ENCODE peak calls at places on chromosomes 4 and X, in nine cellular contexts. One of them, this sample, is unnamed.

GRCh38 chr4:6912412-6912811 is 2.8 kb downstream of the TBC1D14 start:
- DNase-seq in AG04449: no peak
- DNase-seq in AG09319: no peak
- DNase-seq in T1000: no peak
- DNase-seq in thoracic aorta: no peak
- DNase-seq in M059J: no peak
- DNase-seq in GM18507: no peak
- DNase-seq in HTR-8/SVneo: no peak
- DNase-seq in stimulated activated CD8-positive, alpha-beta memory T cell treated with anti-CD3 and anti-CD28 coated beads, Interleukin-4, amount 100 ng/mL, for 24 hours: no peak
- DNase-seq in this sample: no peak

GRCh38 chr4:67712650-67713530 is 11.9 kb upstream of the UBA6 start:
- DNase-seq in AG04449: no peak
- DNase-seq in AG09319: no peak
- DNase-seq in T1000: no peak
- DNase-seq in thoracic aorta: no peak
- DNase-seq in M059J: peak
- DNase-seq in GM18507: no peak
- DNase-seq in HTR-8/SVneo: no peak
- DNase-seq in stimulated activated CD8-positive, alpha-beta memory T cell treated with anti-CD3 and anti-CD28 coated beads, Interleukin-4, amount 100 ng/mL, for 24 hours: no peak
- DNase-seq in this sample: no peak

GRCh38 chr4:39166177-39166576 is 16.2 kb upstream of the WDR19 start:
- DNase-seq in AG04449: no peak
- DNase-seq in AG09319: no peak
- DNase-seq in T1000: no peak
- DNase-seq in thoracic aorta: no peak
- DNase-seq in M059J: no peak
- DNase-seq in GM18507: no peak
- DNase-seq in HTR-8/SVneo: no peak
- DNase-seq in stimulated activated CD8-positive, alpha-beta memory T cell treated with anti-CD3 and anti-CD28 coated beads, Interleukin-4, amount 100 ng/mL, for 24 hours: no peak
- DNase-seq in this sample: no peak

GRCh38 chr4:122784261-122784660 is 42.4 kb upstream of the FGF2 start:
- DNase-seq in AG04449: no peak
- DNase-seq in AG09319: no peak
- DNase-seq in T1000: no peak
- DNase-seq in thoracic aorta: no peak
- DNase-seq in M059J: no peak
- DNase-seq in GM18507: no peak
- DNase-seq in HTR-8/SVneo: no peak
- DNase-seq in stimulated activated CD8-positive, alpha-beta memory T cell treated with anti-CD3 and anti-CD28 coated beads, Interleukin-4, amount 100 ng/mL, for 24 hours: no peak
- DNase-seq in this sample: no peak

GRCh38 chr4:66647915-66648314 is 897.4 kb downstream of the CENPC start:
- DNase-seq in AG04449: no peak
- DNase-seq in AG09319: no peak
- DNase-seq in T1000: no peak
- DNase-seq in thoracic aorta: no peak
- DNase-seq in M059J: no peak
- DNase-seq in GM18507: no peak
- DNase-seq in HTR-8/SVneo: no peak
- DNase-seq in stimulated activated CD8-positive, alpha-beta memory T cell treated with anti-CD3 and anti-CD28 coated beads, Interleukin-4, amount 100 ng/mL, for 24 hours: no peak
- DNase-seq in this sample: no peak

GRCh38 chr4:6263541-6264540 is 5.8 kb upstream of the WFS1 start:
- DNase-seq in AG04449: no peak
- DNase-seq in AG09319: no peak
- DNase-seq in T1000: no peak
- DNase-seq in thoracic aorta: no peak
- DNase-seq in M059J: peak
- DNase-seq in GM18507: no peak
- DNase-seq in HTR-8/SVneo: peak
- DNase-seq in stimulated activated CD8-positive, alpha-beta memory T cell treated with anti-CD3 and anti-CD28 coated beads, Interleukin-4, amount 100 ng/mL, for 24 hours: no peak
- DNase-seq in this sample: no peak

GRCh38 chr4:626201-627091 is 1.1 kb downstream of the PDE6B start:
- DNase-seq in AG04449: no peak
- DNase-seq in AG09319: no peak
- DNase-seq in T1000: no peak
- DNase-seq in thoracic aorta: no peak
- DNase-seq in M059J: no peak
- DNase-seq in GM18507: no peak
- DNase-seq in HTR-8/SVneo: no peak
- DNase-seq in stimulated activated CD8-positive, alpha-beta memory T cell treated with anti-CD3 and anti-CD28 coated beads, Interleukin-4, amount 100 ng/mL, for 24 hours: no peak
- DNase-seq in this sample: no peak

GRCh38 chr4:54233697-54234496 is 4.8 kb downstream of the PDGFRA start:
- DNase-seq in AG04449: no peak
- DNase-seq in AG09319: no peak
- DNase-seq in T1000: peak
- DNase-seq in thoracic aorta: no peak
- DNase-seq in M059J: peak
- DNase-seq in GM18507: no peak
- DNase-seq in HTR-8/SVneo: peak
- DNase-seq in stimulated activated CD8-positive, alpha-beta memory T cell treated with anti-CD3 and anti-CD28 coated beads, Interleukin-4, amount 100 ng/mL, for 24 hours: peak
- DNase-seq in this sample: no peak

GRCh38 chr4:176198316-176198903 is 3.0 kb upstream of the SPATA4 start:
- DNase-seq in AG04449: no peak
- DNase-seq in AG09319: no peak
- DNase-seq in T1000: no peak
- DNase-seq in thoracic aorta: no peak
- DNase-seq in M059J: no peak
- DNase-seq in GM18507: no peak
- DNase-seq in HTR-8/SVneo: no peak
- DNase-seq in stimulated activated CD8-positive, alpha-beta memory T cell treated with anti-CD3 and anti-CD28 coated beads, Interleukin-4, amount 100 ng/mL, for 24 hours: no peak
- DNase-seq in this sample: no peak

GRCh38 chr4:186701273-186701672 is 22.4 kb downstream of the FAT1 start:
- DNase-seq in AG04449: no peak
- DNase-seq in AG09319: no peak
- DNase-seq in T1000: no peak
- DNase-seq in thoracic aorta: no peak
- DNase-seq in M059J: peak
- DNase-seq in GM18507: no peak
- DNase-seq in HTR-8/SVneo: peak
- DNase-seq in stimulated activated CD8-positive, alpha-beta memory T cell treated with anti-CD3 and anti-CD28 coated beads, Interleukin-4, amount 100 ng/mL, for 24 hours: no peak
- DNase-seq in this sample: no peak

GRCh38 chrX:102067966-102068723 is 57.3 kb upstream of the TCEAL2 start:
- DNase-seq in AG04449: no peak
- DNase-seq in AG09319: no peak
- DNase-seq in T1000: no peak
- DNase-seq in thoracic aorta: no peak
- DNase-seq in M059J: peak
- DNase-seq in GM18507: no peak
- DNase-seq in HTR-8/SVneo: no peak
- DNase-seq in stimulated activated CD8-positive, alpha-beta memory T cell treated with anti-CD3 and anti-CD28 coated beads, Interleukin-4, amount 100 ng/mL, for 24 hours: peak
- DNase-seq in this sample: no peak

GRCh38 chr4:6963139-6963611 is 53.5 kb downstream of the TBC1D14 start:
- DNase-seq in AG04449: no peak
- DNase-seq in AG09319: no peak
- DNase-seq in T1000: no peak
- DNase-seq in thoracic aorta: no peak
- DNase-seq in M059J: peak
- DNase-seq in GM18507: no peak
- DNase-seq in HTR-8/SVneo: no peak
- DNase-seq in stimulated activated CD8-positive, alpha-beta memory T cell treated with anti-CD3 and anti-CD28 coated beads, Interleukin-4, amount 100 ng/mL, for 24 hours: no peak
- DNase-seq in this sample: no peak

GRCh38 chr4:108224628-108225053 is 55.9 kb upstream of the LEF1 start:
- DNase-seq in AG04449: no peak
- DNase-seq in AG09319: no peak
- DNase-seq in T1000: no peak
- DNase-seq in thoracic aorta: no peak
- DNase-seq in M059J: peak
- DNase-seq in GM18507: no peak
- DNase-seq in HTR-8/SVneo: no peak
- DNase-seq in stimulated activated CD8-positive, alpha-beta memory T cell treated with anti-CD3 and anti-CD28 coated beads, Interleukin-4, amount 100 ng/mL, for 24 hours: no peak
- DNase-seq in this sample: no peak

GRCh38 chr4:71860643-71861042 is 76.8 kb upstream of the GC start:
- DNase-seq in AG04449: no peak
- DNase-seq in AG09319: no peak
- DNase-seq in T1000: no peak
- DNase-seq in thoracic aorta: no peak
- DNase-seq in M059J: no peak
- DNase-seq in GM18507: no peak
- DNase-seq in HTR-8/SVneo: no peak
- DNase-seq in stimulated activated CD8-positive, alpha-beta memory T cell treated with anti-CD3 and anti-CD28 coated beads, Interleukin-4, amount 100 ng/mL, for 24 hours: no peak
- DNase-seq in this sample: no peak

GRCh38 chr4:47650584-47651130 is 165.6 kb downstream of the ATP10D start:
- DNase-seq in AG04449: no peak
- DNase-seq in AG09319: no peak
- DNase-seq in T1000: no peak
- DNase-seq in thoracic aorta: no peak
- DNase-seq in M059J: no peak
- DNase-seq in GM18507: no peak
- DNase-seq in HTR-8/SVneo: no peak
- DNase-seq in stimulated activated CD8-positive, alpha-beta memory T cell treated with anti-CD3 and anti-CD28 coated beads, Interleukin-4, amount 100 ng/mL, for 24 hours: no peak
- DNase-seq in this sample: no peak

GRCh38 chr4:125338814-125339213 is 24.1 kb downstream of the FAT4 start:
- DNase-seq in AG04449: no peak
- DNase-seq in AG09319: no peak
- DNase-seq in T1000: no peak
- DNase-seq in thoracic aorta: no peak
- DNase-seq in M059J: no peak
- DNase-seq in GM18507: no peak
- DNase-seq in HTR-8/SVneo: no peak
- DNase-seq in stimulated activated CD8-positive, alpha-beta memory T cell treated with anti-CD3 and anti-CD28 coated beads, Interleukin-4, amount 100 ng/mL, for 24 hours: no peak
- DNase-seq in this sample: no peak

GRCh38 chr4:14446904-14447303 is 555.4 kb upstream of the CPEB2 start:
- DNase-seq in AG04449: no peak
- DNase-seq in AG09319: no peak
- DNase-seq in T1000: no peak
- DNase-seq in thoracic aorta: no peak
- DNase-seq in M059J: no peak
- DNase-seq in GM18507: no peak
- DNase-seq in HTR-8/SVneo: no peak
- DNase-seq in stimulated activated CD8-positive, alpha-beta memory T cell treated with anti-CD3 and anti-CD28 coated beads, Interleukin-4, amount 100 ng/mL, for 24 hours: no peak
- DNase-seq in this sample: no peak

GRCh38 chrX:7225338-7225737 is 77.4 kb upstream of the PUDP start:
- DNase-seq in AG04449: no peak
- DNase-seq in AG09319: no peak
- DNase-seq in T1000: no peak
- DNase-seq in thoracic aorta: no peak
- DNase-seq in M059J: no peak
- DNase-seq in GM18507: no peak
- DNase-seq in HTR-8/SVneo: no peak
- DNase-seq in stimulated activated CD8-positive, alpha-beta memory T cell treated with anti-CD3 and anti-CD28 coated beads, Interleukin-4, amount 100 ng/mL, for 24 hours: no peak
- DNase-seq in this sample: no peak

GRCh38 chr4:77849278-77849965 is 13.2 kb upstream of the MRPL1 start:
- DNase-seq in AG04449: no peak
- DNase-seq in AG09319: no peak
- DNase-seq in T1000: no peak
- DNase-seq in thoracic aorta: no peak
- DNase-seq in M059J: no peak
- DNase-seq in GM18507: no peak
- DNase-seq in HTR-8/SVneo: no peak
- DNase-seq in stimulated activated CD8-positive, alpha-beta memory T cell treated with anti-CD3 and anti-CD28 coated beads, Interleukin-4, amount 100 ng/mL, for 24 hours: no peak
- DNase-seq in this sample: no peak

GRCh38 chrX:48540015-48540350 is 469 bp downstream of the TBC1D25 start:
- DNase-seq in AG04449: no peak
- DNase-seq in AG09319: no peak
- DNase-seq in T1000: no peak
- DNase-seq in thoracic aorta: no peak
- DNase-seq in M059J: no peak
- DNase-seq in GM18507: no peak
- DNase-seq in HTR-8/SVneo: no peak
- DNase-seq in stimulated activated CD8-positive, alpha-beta memory T cell treated with anti-CD3 and anti-CD28 coated beads, Interleukin-4, amount 100 ng/mL, for 24 hours: no peak
- DNase-seq in this sample: no peak

GRCh38 chr4:125357675-125358074 is 42.9 kb downstream of the FAT4 start:
- DNase-seq in AG04449: no peak
- DNase-seq in AG09319: no peak
- DNase-seq in T1000: no peak
- DNase-seq in thoracic aorta: no peak
- DNase-seq in M059J: no peak
- DNase-seq in GM18507: no peak
- DNase-seq in HTR-8/SVneo: no peak
- DNase-seq in stimulated activated CD8-positive, alpha-beta memory T cell treated with anti-CD3 and anti-CD28 coated beads, Interleukin-4, amount 100 ng/mL, for 24 hours: no peak
- DNase-seq in this sample: no peak

GRCh38 chrX:52363247-52363883 is 5.5 kb upstream of the XAGE2 start:
- DNase-seq in AG04449: no peak
- DNase-seq in AG09319: no peak
- DNase-seq in T1000: no peak
- DNase-seq in thoracic aorta: no peak
- DNase-seq in M059J: no peak
- DNase-seq in GM18507: no peak
- DNase-seq in HTR-8/SVneo: no peak
- DNase-seq in stimulated activated CD8-positive, alpha-beta memory T cell treated with anti-CD3 and anti-CD28 coated beads, Interleukin-4, amount 100 ng/mL, for 24 hours: no peak
- DNase-seq in this sample: no peak

GRCh38 chr4:16995451-16995850 is 97.0 kb upstream of the LDB2 start:
- DNase-seq in AG04449: no peak
- DNase-seq in AG09319: no peak
- DNase-seq in T1000: no peak
- DNase-seq in thoracic aorta: no peak
- DNase-seq in M059J: no peak
- DNase-seq in GM18507: no peak
- DNase-seq in HTR-8/SVneo: no peak
- DNase-seq in stimulated activated CD8-positive, alpha-beta memory T cell treated with anti-CD3 and anti-CD28 coated beads, Interleukin-4, amount 100 ng/mL, for 24 hours: no peak
- DNase-seq in this sample: no peak

GRCh38 chr4:82989567-82990429 is 20.8 kb downstream of the LIN54 start:
- DNase-seq in AG04449: no peak
- DNase-seq in AG09319: no peak
- DNase-seq in T1000: no peak
- DNase-seq in thoracic aorta: no peak
- DNase-seq in M059J: peak
- DNase-seq in GM18507: no peak
- DNase-seq in HTR-8/SVneo: no peak
- DNase-seq in stimulated activated CD8-positive, alpha-beta memory T cell treated with anti-CD3 and anti-CD28 coated beads, Interleukin-4, amount 100 ng/mL, for 24 hours: no peak
- DNase-seq in this sample: no peak

GRCh38 chr4:99845708-99846469 is 29.3 kb downstream of the DAPP1 start:
- DNase-seq in AG04449: no peak
- DNase-seq in AG09319: no peak
- DNase-seq in T1000: no peak
- DNase-seq in thoracic aorta: no peak
- DNase-seq in M059J: no peak
- DNase-seq in GM18507: no peak
- DNase-seq in HTR-8/SVneo: no peak
- DNase-seq in stimulated activated CD8-positive, alpha-beta memory T cell treated with anti-CD3 and anti-CD28 coated beads, Interleukin-4, amount 100 ng/mL, for 24 hours: no peak
- DNase-seq in this sample: no peak

GRCh38 chrX:151031365-151031975 is 48.3 kb downstream of the HMGB3 start:
- DNase-seq in AG04449: no peak
- DNase-seq in AG09319: no peak
- DNase-seq in T1000: no peak
- DNase-seq in thoracic aorta: no peak
- DNase-seq in M059J: no peak
- DNase-seq in GM18507: no peak
- DNase-seq in HTR-8/SVneo: no peak
- DNase-seq in stimulated activated CD8-positive, alpha-beta memory T cell treated with anti-CD3 and anti-CD28 coated beads, Interleukin-4, amount 100 ng/mL, for 24 hours: no peak
- DNase-seq in this sample: no peak